ENCODE peak calls at places on chromosome 18, in four cellular contexts. N is H1, U is stomach, K is GM23338. O is an unnamed sample.

GRCh38 chr18:45689386-45689785 is 34.6 kb upstream of the SLC14A1 start:
- DNase-seq in N (no peak), U (no peak), K (no peak), O (no peak)

GRCh38 chr18:34352385-34353163 is 127.9 kb upstream of the NOL4 start:
- DNase-seq in N (no peak), U (no peak), K (peak; percentile 45), O (no peak)

GRCh38 chr18:69599377-69599776 is 198.7 kb downstream of the DOK6 start:
- DNase-seq in N (no peak), U (no peak), K (no peak), O (no peak)

GRCh38 chr18:4004176-4004829 is 450.8 kb downstream of the DLGAP1 start:
- DNase-seq in N (no peak), U (no peak), K (no peak), O (no peak)

GRCh38 chr18:64982414-64983096 is 768.3 kb upstream of the CDH7 start:
- DNase-seq in N (no peak), U (no peak), K (no peak), O (no peak)

GRCh38 chr18:31232779-31233424 is 70.2 kb upstream of the DSC1 start:
- DNase-seq in N (no peak), U (no peak), K (no peak), O (no peak)

GRCh38 chr18:3262234-3263171 is 570 bp downstream of the MYL12B start:
- DNase-seq in N (peak; percentile 53), U (no peak), K (peak; percentile 36), O (no peak)

GRCh38 chr18:26547302-26548143 is 830 bp downstream of the KCTD1 start:
- DNase-seq in N (peak; percentile 84), U (peak; percentile 54), K (peak; percentile 92), O (peak; percentile 70)

GRCh38 chr18:23964282-23965238 is 50.0 kb upstream of the TTC39C start:
- DNase-seq in N (peak; percentile 45), U (no peak), K (peak; percentile 58), O (no peak)

GRCh38 chr18:21851327-21851961 is 110.9 kb downstream of the MIB1 start:
- DNase-seq in N (no peak), U (no peak), K (peak; percentile 40), O (no peak)

DNA sequence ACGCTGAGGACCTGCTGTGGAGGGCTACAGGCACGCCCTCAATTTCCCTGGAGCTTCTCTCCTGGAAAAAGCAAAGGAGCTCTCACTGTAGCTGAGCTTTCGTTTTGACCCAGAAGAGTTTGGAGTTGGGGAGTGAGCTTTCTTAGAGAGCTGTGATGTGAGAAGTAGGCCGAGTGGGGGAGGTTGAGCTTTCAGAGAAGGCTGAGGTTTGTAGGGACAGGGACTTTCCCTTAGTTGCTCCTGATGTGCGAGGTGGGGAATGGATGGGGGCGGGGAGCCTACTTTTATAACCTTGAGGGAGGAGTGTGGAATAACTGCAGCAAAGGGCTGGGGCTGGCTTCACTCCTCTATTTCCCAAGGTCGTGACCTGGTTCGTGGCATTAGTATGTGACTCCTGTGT is 47.1 kb downstream of the ZNF532 start:
- DNase-seq in N (peak; percentile 46), U (no peak), K (peak; percentile 57), O (no peak)
- H3K4me1 ChIP-seq in N (peaks cover 42% of the 10 kb centered on the region), U (peaks cover 3% of the 10 kb centered on the region), K (peaks cover 91% of the 10 kb centered on the region), O (no peaks in the 10 kb centered on the region)

DNA sequence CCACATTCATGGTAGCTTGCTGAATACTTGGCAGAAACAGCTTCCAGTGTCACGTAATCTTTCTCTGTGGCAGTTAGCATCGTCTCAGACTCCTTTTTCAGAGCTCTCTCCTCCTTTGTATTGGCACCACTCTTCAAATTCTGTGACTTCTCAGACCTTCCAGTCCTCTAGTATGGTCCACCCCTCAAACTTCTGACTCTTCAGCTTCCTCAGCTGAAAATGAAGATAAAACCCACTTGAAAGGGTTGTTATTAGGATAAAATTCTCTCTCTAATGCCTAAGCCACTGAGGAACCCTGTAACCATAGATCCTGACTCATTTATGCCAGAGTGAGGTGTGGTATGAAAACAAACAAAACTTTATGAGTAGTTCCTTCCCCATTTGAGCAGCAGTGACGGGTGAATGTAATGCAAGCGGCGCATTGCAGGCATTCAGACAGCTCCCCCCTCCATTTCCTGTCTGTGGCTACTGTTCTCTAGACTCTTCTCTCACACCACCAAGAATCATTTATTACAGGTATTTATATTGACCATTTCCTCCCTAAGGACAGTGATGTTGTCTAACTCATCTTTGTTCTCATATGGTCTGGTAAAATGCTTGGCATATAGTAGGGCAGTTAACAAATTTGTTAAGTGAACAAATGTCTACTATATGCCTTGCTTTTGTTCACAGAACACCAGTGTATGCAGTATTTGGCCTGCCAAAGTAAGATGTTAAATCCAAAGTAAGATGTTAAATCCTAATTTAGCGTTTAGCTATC is 35.3 kb downstream of the GALNT1 start:
- DNase-seq in N (no peak), U (peak; percentile 32), K (peak; percentile 48), O (no peak)
- TF ChIP-seq POLR2AphosphoS5 in N (no peak), U (no peak), K (no peak), O (no peak)

GRCh38 chr18:49016648-49017539 is 66.1 kb upstream of the SMAD7 start:
- DNase-seq in N (peak; percentile 54), U (peak; percentile 43), K (peak; percentile 60), O (no peak)
- H3K4me1 ChIP-seq in N (peaks cover 17% of the 10 kb centered on the region), U (no peaks in the 10 kb centered on the region), K (peaks cover 6% of the 10 kb centered on the region), O (peaks cover 10% of the 10 kb centered on the region)

GRCh38 chr18:76532875-76533274 is 37.8 kb upstream of the ZNF516 start:
- DNase-seq in N (no peak), U (no peak), K (no peak), O (no peak)
- TF ChIP-seq POLR2AphosphoS5 in N (no peak), U (no peak), K (no peak), O (no peak)

DNA sequence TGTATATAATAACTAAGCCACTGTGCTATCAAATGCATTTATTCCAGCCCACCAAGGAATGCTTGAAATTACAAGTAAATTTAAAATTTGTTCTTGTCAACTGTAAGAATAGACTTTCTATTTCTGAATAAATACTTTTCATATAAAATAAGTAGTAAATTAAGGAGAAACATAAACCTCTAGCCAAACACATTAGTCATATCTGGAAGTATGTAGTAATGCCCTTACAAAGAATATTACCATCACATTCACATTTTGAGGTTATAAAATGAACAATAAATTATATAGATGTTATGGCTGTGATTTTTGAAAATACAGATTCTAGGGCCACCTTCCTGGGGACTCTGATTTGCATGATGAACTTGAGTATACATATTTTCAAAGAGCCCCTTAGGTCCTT is 54.7 kb downstream of the SERPINB7 start:
- DNase-seq in N (no peak), U (no peak), K (no peak), O (no peak)
- H3K4me1 ChIP-seq in N (no peaks in the 10 kb centered on the region), U (no peaks in the 10 kb centered on the region), K (peaks cover 5% of the 10 kb centered on the region), O (no peaks in the 10 kb centered on the region)

GRCh38 chr18:9614401-9615279 is at the start of gene PPP4R1:
- DNase-seq in N (peak; percentile 88), U (peak; percentile 79), K (peak; percentile 89), O (peak; percentile 90)
- TF ChIP-seq POLR2AphosphoS5 in N (peak; percentile 80), U (no peak), K (peak; percentile 56), O (no peak)

DNA sequence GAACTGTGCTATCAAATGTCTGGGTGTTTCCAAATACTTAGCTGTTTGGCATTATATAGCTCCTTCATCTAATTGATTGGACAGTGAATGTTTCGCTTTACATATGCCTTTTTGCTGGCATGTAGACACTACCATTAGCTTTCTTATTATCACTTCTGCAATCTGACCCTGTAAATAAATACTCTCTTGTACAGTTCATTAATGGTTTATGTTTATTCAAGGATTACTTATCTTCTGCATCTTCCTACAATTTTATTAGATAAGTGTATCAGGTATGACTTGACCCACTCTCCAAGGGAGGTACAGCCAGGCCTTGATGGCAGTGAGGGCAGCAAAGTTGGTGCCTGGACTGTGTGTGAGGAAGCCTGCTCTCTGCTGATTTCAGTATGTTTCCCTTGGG is 614.1 kb upstream of the SETBP1 start:
- DNase-seq in N (no peak), U (no peak), K (no peak), O (no peak)
- H3K4me1 ChIP-seq in N (no peaks in the 10 kb centered on the region), U (no peaks in the 10 kb centered on the region), K (no peaks in the 10 kb centered on the region), O (no peaks in the 10 kb centered on the region)

GRCh38 chr18:58392336-58393000 is 236.4 kb downstream of the ALPK2 start:
- DNase-seq in N (no peak), U (no peak), K (peak; percentile 61), O (no peak)
- TF ChIP-seq POLR2AphosphoS5 in N (no peak), U (no peak), K (no peak), O (no peak)

O was measured in suprapubic skin.